ENCODE peak calls at places on chromosome 11, in seven cellular contexts. H is heart left ventricle, Q is tibial artery, T is ovary, U is aorta, F is A549, I is pancreas. R is an unnamed sample.

GRCh38 chr11:63913866-63914830 is 2.8 kb downstream of the RCOR2 start:
- DNase-seq in I (no peak), H (no peak), T (no peak), F (no peak), U (no peak), Q (no peak), R (peak; percentile 16)

GRCh38 chr11:42974510-42974909 is 337.3 kb upstream of the API5 start:
- DNase-seq in Q (no peak), F (no peak), I (no peak), H (no peak), U (no peak), T (no peak), R (no peak)

GRCh38 chr11:134261626-134262488 is 8.5 kb downstream of the ACAD8 start:
- DNase-seq in U (no peak), F (peak; percentile 51), T (no peak), Q (no peak), I (no peak), H (no peak), R (no peak)

GRCh38 chr11:83437939-83438338 is 151.8 kb upstream of the CCDC90B start:
- DNase-seq in H (no peak), I (no peak), Q (no peak), U (no peak), F (no peak), T (no peak), R (no peak)

GRCh38 chr11:14672635-14673034 is 29.0 kb downstream of the PDE3B start:
- DNase-seq in I (no peak), H (no peak), F (no peak), T (no peak), U (no peak), Q (no peak), R (no peak)

GRCh38 chr11:116488836-116489389 is 283.9 kb downstream of the BUD13 start:
- DNase-seq in Q (no peak), T (no peak), I (no peak), H (no peak), U (no peak), F (no peak), R (no peak)

GRCh38 chr11:93921695-93922468 is 71.5 kb upstream of the VSTM5 start:
- DNase-seq in I (no peak), H (no peak), U (no peak), Q (no peak), F (peak; percentile 30), T (no peak), R (peak; percentile 63)

GRCh38 chr11:60168306-60168705 is 14.6 kb downstream of the MS4A6A start:
- DNase-seq in Q (no peak), H (no peak), U (no peak), I (no peak), F (no peak), T (no peak), R (no peak)

GRCh38 chr11:13449522-13449921 is 13.5 kb downstream of the BTBD10 start:
- DNase-seq in F (no peak), Q (no peak), T (no peak), I (no peak), U (no peak), H (no peak), R (no peak)

GRCh38 chr11:22707119-22707899 is 40.9 kb downstream of the GAS2 start:
- DNase-seq in I (no peak), H (no peak), T (no peak), Q (no peak), F (no peak), U (no peak), R (no peak)

GRCh38 chr11:1854949-1855885 is 2.3 kb downstream of the LSP1 start:
- DNase-seq in Q (no peak), H (no peak), T (no peak), F (no peak), I (peak; percentile 76), U (no peak), R (no peak)

GRCh38 chr11:556175-556699 is 4.3 kb downstream of the LMNTD2 start:
- DNase-seq in T (no peak), H (no peak), U (no peak), Q (no peak), I (peak; percentile 84), F (no peak), R (no peak)

GRCh38 chr11:32099516-32099915 is 8.6 kb downstream of the RCN1 start:
- DNase-seq in U (no peak), Q (no peak), I (no peak), T (no peak), H (no peak), F (no peak), R (no peak)

GRCh38 chr11:47328449-47329390 is 23.8 kb downstream of the MYBPC3 start:
- DNase-seq in H (peak; percentile 24), Q (no peak), F (no peak), U (no peak), T (no peak), I (peak; percentile 32), R (no peak)

GRCh38 chr11:1640076-1640946 is 10.7 kb downstream of the KRTAP5-5 start:
- DNase-seq in U (peak; percentile 41), I (peak; percentile 85), Q (no peak), F (peak; percentile 74), H (no peak), T (no peak), R (no peak)

GRCh38 chr11:28483072-28483867 is 375.1 kb downstream of the METTL15 start:
- DNase-seq in I (no peak), U (no peak), Q (no peak), H (no peak), T (no peak), F (no peak), R (no peak)

GRCh38 chr11:124793466-124794278 is 6.5 kb downstream of the MSANTD2 start:
- DNase-seq in U (no peak), T (no peak), Q (no peak), H (no peak), I (no peak), F (peak; percentile 40), R (peak; percentile 31)

GRCh38 chr11:72534859-72535547 is 100.7 kb upstream of the CLPB start:
- DNase-seq in U (no peak), Q (no peak), I (no peak), H (no peak), T (no peak), F (no peak), R (no peak)

GRCh38 chr11:3217751-3218482 is 696 bp downstream of the MRGPRG start:
- DNase-seq in F (no peak), Q (peak; percentile 15), T (no peak), U (peak; percentile 40), H (peak; percentile 11), I (peak; percentile 70), R (no peak)

GRCh38 chr11:108027057-108027456 is 18.4 kb downstream of the CUL5 start:
- DNase-seq in U (no peak), H (no peak), F (no peak), I (no peak), Q (no peak), T (no peak), R (no peak)

GRCh38 chr11:67375320-67376021 is 2.1 kb upstream of the CLCF1 start:
- DNase-seq in Q (no peak), T (peak; percentile 11), U (peak; percentile 38), F (peak; percentile 52), I (no peak), H (no peak), R (peak; percentile 58)
- H3K4me1 ChIP-seq in Q (peaks cover 41% of the 10 kb centered on the region), T (peaks cover 22% of the 10 kb centered on the region), U (no peaks in the 10 kb centered on the region), F (peaks cover 73% of the 10 kb centered on the region), I (no peaks in the 10 kb centered on the region), H (peaks cover 29% of the 10 kb centered on the region), R (peaks cover 73% of the 10 kb centered on the region)

DNA sequence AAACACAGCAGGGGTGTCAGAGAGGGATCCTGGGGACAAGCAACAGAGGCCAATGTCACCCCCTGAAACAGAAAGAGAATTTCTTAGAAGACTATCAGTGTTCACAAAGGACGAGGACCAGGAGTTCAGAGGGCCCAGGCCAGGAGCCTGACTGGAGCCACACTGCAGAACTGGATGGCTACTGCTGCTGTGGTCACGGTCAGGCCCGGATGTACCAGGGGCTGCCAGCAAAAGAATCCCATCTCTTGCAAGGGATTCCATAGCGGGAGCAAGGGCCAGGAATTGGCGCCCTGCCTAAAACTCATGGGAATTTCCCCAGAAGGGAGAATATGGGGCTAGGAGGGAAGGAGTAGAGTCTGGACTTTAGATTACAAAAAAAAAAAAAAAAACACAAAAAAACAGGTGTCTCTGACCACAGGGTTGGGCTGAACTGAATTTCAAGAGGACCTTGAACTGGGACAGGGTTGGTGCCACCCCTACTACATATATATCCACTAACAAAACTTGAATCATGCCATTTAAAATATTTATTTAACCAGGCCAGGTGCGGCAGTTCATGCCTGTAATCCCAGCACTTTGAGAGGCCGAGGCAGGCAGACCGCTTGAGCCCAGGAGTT is 15.7 kb upstream of the KCTD14 start:
- DNase-seq in H (no peak), T (no peak), Q (no peak), U (no peak), F (no peak), I (peak; percentile 91), R (no peak)
- H3K4me1 ChIP-seq in H (peaks cover 12% of the 10 kb centered on the region), T (peaks cover 6% of the 10 kb centered on the region), Q (peaks cover 27% of the 10 kb centered on the region), U (no peaks in the 10 kb centered on the region), F (peaks cover 37% of the 10 kb centered on the region), I (peaks cover 24% of the 10 kb centered on the region), R (peaks cover 54% of the 10 kb centered on the region)

DNA sequence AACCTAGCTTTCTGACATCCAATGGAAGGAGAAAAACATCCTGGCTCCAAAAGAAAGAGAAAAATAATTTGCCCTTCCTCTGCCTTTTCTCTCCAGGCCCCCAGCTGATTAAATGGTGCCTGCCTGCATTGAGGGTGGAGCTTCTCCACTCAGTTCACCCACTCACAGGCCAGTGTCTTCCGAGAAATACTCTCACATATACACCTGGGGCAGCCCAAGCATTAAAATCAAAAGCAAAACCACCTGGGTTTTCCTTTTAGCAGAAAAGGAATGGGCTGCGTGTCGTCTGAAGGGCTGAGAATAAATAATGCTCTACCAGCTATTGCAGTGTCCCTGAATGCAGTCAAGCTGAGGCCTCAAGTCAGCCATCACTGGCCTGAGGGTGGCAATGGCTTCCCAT is 1143.8 kb upstream of the TENM4 start:
- DNase-seq in F (no peak), Q (no peak), H (no peak), I (no peak), U (no peak), T (no peak), R (no peak)
- H3K4me1 ChIP-seq in F (no peaks in the 10 kb centered on the region), Q (no peaks in the 10 kb centered on the region), H (no peaks in the 10 kb centered on the region), I (no peaks in the 10 kb centered on the region), U (no peaks in the 10 kb centered on the region), T (peaks cover 1% of the 10 kb centered on the region), R (no peaks in the 10 kb centered on the region)

GRCh38 chr11:69293087-69293486 is 868 bp upstream of the MYEOV start:
- DNase-seq in H (no peak), T (no peak), Q (no peak), I (no peak), U (peak; percentile 34), F (no peak), R (no peak)
- H3K4me1 ChIP-seq in H (peaks cover 35% of the 10 kb centered on the region), T (no peaks in the 10 kb centered on the region), Q (peaks cover 24% of the 10 kb centered on the region), I (peaks cover 7% of the 10 kb centered on the region), U (no peaks in the 10 kb centered on the region), F (peaks cover 35% of the 10 kb centered on the region), R (peaks cover 51% of the 10 kb centered on the region)

DNA sequence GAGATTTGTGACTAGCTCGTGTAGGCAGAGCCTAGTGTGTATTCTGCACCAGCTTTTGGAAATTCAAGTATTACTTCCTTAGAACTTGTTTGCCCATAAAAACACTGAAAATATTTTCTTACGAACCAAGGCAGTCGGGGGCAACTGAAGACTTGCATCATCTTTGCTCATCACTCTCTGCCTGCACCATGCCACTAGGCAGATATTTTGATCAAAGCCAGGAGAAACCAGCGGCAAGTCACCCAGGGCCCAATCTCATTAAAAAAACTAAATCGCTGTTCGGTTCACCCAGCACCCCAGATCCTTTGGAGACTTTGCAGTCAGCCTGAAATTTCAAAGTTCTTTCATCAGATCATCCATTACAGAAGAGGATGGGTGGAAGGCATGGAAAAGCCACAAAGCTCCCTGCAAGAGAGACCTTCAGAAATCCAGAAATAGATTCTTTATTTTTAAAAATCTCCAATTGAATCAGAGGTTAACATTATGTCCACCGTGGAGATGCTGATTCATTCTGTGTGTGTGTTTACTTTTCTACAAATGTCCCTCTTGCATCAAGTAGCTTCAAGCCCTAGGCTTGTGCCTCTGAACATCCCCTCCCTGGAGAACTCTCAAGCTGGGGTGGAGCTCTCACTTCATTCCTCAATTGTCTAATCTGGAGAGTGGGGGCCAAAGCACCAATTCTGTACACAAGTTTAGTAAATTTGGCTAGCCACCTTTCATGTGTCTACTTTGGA is 78.4 kb downstream of the ETS1 start:
- DNase-seq in U (no peak), T (no peak), Q (no peak), I (no peak), F (no peak), H (no peak), R (no peak)
- H3K4me1 ChIP-seq in U (peaks cover 8% of the 10 kb centered on the region), T (peaks cover 27% of the 10 kb centered on the region), Q (peaks cover 98% of the 10 kb centered on the region), I (peaks cover 8% of the 10 kb centered on the region), F (peaks cover 70% of the 10 kb centered on the region), H (peaks cover 100% of the 10 kb centered on the region), R (peaks cover 45% of the 10 kb centered on the region)

R was measured in PC-9.